ENCODE peak calls at places on chromosome 10, in seven cellular contexts. C is glutamatergic neuron, W is mammary epithelial cell, D is AG04450, X is GM06990, G is fibroblast of lung, K is endodermal cell. V is an unnamed sample.

GRCh38 chr10:24708081-24708480 is 15.6 kb downstream of the ARHGAP21 start:
- DNase-seq in C (no peak), W (no peak), D (no peak), X (no peak), G (no peak), K (no peak), V (no peak)

GRCh38 chr10:71735709-71736569 is 16.4 kb upstream of the C10orf105 start:
- DNase-seq in C (no peak), W (no peak), D (no peak), X (peak; percentile 37), G (no peak), K (peak; percentile 73), V (no peak)

GRCh38 chr10:100436255-100436654 is 26.6 kb upstream of the WNT8B start:
- DNase-seq in C (no peak), W (no peak), D (no peak), X (no peak), G (no peak), K (peak; percentile 43), V (no peak)

GRCh38 chr10:46515402-46516192 is 40.9 kb downstream of the GPRIN2 start:
- DNase-seq in C (no peak), W (no peak), D (no peak), X (no peak), G (no peak), K (peak; percentile 29), V (no peak)

GRCh38 chr10:49394933-49395740 is 752 bp downstream of the DRGX start:
- DNase-seq in C (peak; percentile 74), W (peak; percentile 12), D (no peak), X (no peak), G (no peak), K (peak; percentile 77), V (no peak)

GRCh38 chr10:98078774-98079173 is 48.4 kb upstream of the CRTAC1 start:
- DNase-seq in C (no peak), W (no peak), D (no peak), X (no peak), G (no peak), K (no peak), V (no peak)

GRCh38 chr10:113058175-113058961 is 108.3 kb downstream of the TCF7L2 start:
- DNase-seq in C (no peak), W (peak; percentile 44), D (peak; percentile 56), X (no peak), G (peak; percentile 73), K (peak; percentile 69), V (peak; percentile 31)

GRCh38 chr10:8296090-8296741 is 241.7 kb downstream of the GATA3 start:
- DNase-seq in C (no peak), W (no peak), D (no peak), X (no peak), G (no peak), K (peak; percentile 78), V (no peak)

GRCh38 chr10:70070834-70071233 is 18.2 kb downstream of the MACROH2A2 start:
- DNase-seq in C (no peak), W (no peak), D (no peak), X (no peak), G (no peak), K (no peak), V (no peak)

GRCh38 chr10:29553732-29554260 is 81.0 kb downstream of the SVIL start:
- DNase-seq in C (no peak), W (no peak), D (no peak), X (no peak), G (no peak), K (no peak), V (no peak)

GRCh38 chr10:120632047-120632446 is 175.0 kb downstream of the PLPP4 start:
- DNase-seq in C (no peak), W (no peak), D (no peak), X (no peak), G (peak; percentile 34), K (no peak), V (no peak)

GRCh38 chr10:120632936-120633335 is 175.9 kb downstream of the PLPP4 start:
- DNase-seq in C (no peak), W (no peak), D (no peak), X (no peak), G (no peak), K (no peak), V (no peak)

GRCh38 chr10:120630266-120630665 is 173.2 kb downstream of the PLPP4 start:
- DNase-seq in C (no peak), W (no peak), D (no peak), X (no peak), G (no peak), K (no peak), V (no peak)

DNA sequence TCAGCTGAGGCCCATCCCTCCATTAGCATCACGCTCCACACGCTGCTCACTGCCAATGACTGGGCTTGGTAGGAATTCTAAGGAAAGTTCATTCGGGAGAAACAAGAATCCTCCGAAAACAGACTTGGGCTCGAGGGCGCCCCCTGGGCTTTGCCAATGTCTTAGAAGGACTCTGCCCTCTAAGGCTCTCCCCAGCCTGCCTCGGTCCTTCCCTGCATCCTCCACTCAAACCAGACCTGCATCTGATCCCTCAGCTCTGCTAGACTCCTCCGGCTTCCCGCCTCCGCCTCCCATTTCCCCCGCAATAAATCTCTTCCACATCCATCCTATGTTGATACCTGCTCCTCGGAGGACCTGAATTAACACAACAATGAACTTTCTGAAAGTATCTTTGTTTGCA is 177.6 kb downstream of the PLPP4 start:
- DNase-seq in C (no peak), W (no peak), D (no peak), X (no peak), G (no peak), K (peak; percentile 94), V (no peak)
- TF ChIP-seq CTCF in C (no peak), W (no peak), D (no peak), X (peak; percentile 54), G (no peak), K (peak; percentile 82), V (no peak)

DNA sequence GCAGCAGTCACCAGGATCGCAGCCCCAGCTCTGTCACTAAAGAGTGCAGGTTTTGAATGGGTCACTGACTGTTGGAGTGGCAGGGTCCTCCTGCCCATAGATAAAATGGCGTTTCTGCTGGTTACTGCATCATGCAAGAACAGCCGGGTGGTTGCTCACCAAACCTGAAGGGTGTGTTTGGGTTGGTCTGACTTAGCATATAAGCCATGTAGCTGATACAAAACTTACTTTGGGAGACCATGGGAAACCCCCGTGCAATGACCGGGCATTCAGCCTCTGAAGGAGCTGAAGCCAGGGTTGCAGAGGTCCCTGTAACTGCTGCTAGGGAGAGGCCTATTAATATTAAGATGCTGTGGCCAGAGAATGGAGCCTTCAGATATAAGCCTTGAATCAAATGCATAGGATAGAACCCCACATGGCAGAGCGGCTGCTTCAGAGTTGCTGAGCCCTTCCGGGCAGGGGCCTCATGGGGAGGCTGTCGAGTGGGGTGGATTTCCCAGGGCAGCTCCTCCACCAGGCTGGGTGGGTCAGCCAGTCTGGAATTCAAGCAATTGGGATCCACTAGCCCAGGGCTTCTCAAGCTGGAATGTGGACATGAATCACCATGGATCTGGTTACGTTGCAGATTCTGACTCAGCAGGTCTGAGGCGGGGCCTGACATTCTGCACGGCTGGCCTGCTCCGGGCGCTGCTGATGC is 70.9 kb upstream of the CTBP2 start:
- DNase-seq in C (no peak), W (peak; percentile 84), D (peak; percentile 93), X (no peak), G (peak; percentile 98), K (peak; percentile 69), V (peak; percentile 84)
- TF ChIP-seq CTCF in C (no peak), W (peak; percentile 28), D (peak; percentile 27), X (no peak), G (no peak), K (no peak), V (peak; percentile 24)

GRCh38 chr10:23358357-23358756 is 13.8 kb upstream of the C10orf67 start:
- DNase-seq in C (no peak), W (no peak), D (no peak), X (no peak), G (no peak), K (no peak), V (no peak)
- TF ChIP-seq CTCF in C (no peak), W (no peak), D (peak; percentile 52), X (peak; percentile 35), G (peak; percentile 15), K (peak; percentile 72), V (peak; percentile 16)

GRCh38 chr10:68276224-68276623 is 44.3 kb upstream of the ATOH7 start:
- DNase-seq in C (no peak), W (no peak), D (no peak), X (no peak), G (no peak), K (no peak), V (no peak)

GRCh38 chr10:68269562-68269961 is 37.6 kb upstream of the ATOH7 start:
- DNase-seq in C (no peak), W (no peak), D (no peak), X (no peak), G (no peak), K (no peak), V (no peak)

GRCh38 chr10:68271104-68271882 is 39.4 kb upstream of the ATOH7 start:
- DNase-seq in C (peak; percentile 37), W (no peak), D (no peak), X (no peak), G (peak; percentile 45), K (peak; percentile 65), V (no peak)

GRCh38 chr10:68275600-68276126 is 43.8 kb upstream of the ATOH7 start:
- DNase-seq in C (no peak), W (no peak), D (no peak), X (no peak), G (no peak), K (no peak), V (no peak)

DNA sequence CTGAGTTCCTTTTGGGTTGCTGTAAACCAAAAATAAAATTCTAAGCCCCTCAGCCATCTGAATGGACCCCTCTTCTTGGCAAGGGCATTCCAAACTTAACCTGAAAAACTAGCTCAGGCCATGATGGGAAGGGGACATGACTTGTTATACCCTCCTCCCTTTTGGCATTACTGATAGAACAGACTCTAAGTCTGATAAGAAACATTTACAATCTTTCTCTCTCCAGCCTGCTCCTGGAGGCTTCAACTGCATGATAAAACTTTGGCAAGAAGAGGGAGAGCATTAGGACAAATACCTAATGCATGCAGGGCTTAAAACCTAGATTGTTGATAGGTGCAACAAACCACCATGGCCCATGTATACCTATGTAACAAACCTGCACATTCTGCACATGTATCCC is 40.9 kb upstream of the ATOH7 start:
- DNase-seq in C (no peak), W (no peak), D (no peak), X (no peak), G (no peak), K (no peak), V (no peak)
- TF ChIP-seq CTCF in C (no peak), W (no peak), D (no peak), X (no peak), G (no peak), K (no peak), V (no peak)